ENCODE peak calls at places on chromosomes 16 and 17, in four cellular contexts. O is GM12891, G is GM12878, D is K562. V is an unnamed sample.

GRCh38 chr17:76696763-76697701 is 13.7 kb downstream of the MXRA7 start:
- DNase-seq in G (peak; percentile 40), D (no peak), O (peak; percentile 55), V (no peak)

GRCh38 chr16:85104821-85105391 is 7.4 kb downstream of the CIBAR2 start:
- DNase-seq in O (peak; percentile 48), D (no peak), G (peak; percentile 21), V (peak; percentile 53)

GRCh38 chr16:66849543-66849942 is 5.3 kb downstream of the CA7 start:
- DNase-seq in O (no peak), D (no peak), G (no peak), V (no peak)

GRCh38 chr16:84616515-84616914 is 1.4 kb downstream of the COTL1 start:
- DNase-seq in O (no peak), D (no peak), G (no peak), V (peak; percentile 32)

GRCh38 chr17:76922967-76923366 is 54.8 kb downstream of the MGAT5B start:
- DNase-seq in D (no peak), G (no peak), O (no peak), V (no peak)

GRCh38 chr17:214881-215331 is 33.5 kb upstream of the DOC2B start:
- DNase-seq in D (no peak), O (no peak), G (no peak), V (no peak)

GRCh38 chr16:88451586-88452484 is 1.2 kb upstream of the ZFPM1 start:
- DNase-seq in O (no peak), D (peak; percentile 62), G (no peak), V (no peak)

GRCh38 chr17:36935681-36936454 is 1.4 kb upstream of the LHX1 start:
- DNase-seq in D (peak; percentile 50), O (no peak), G (no peak), V (no peak)

GRCh38 chr17:7732981-7733557 is 15.5 kb downstream of the DNAH2 start:
- DNase-seq in G (no peak), D (no peak), O (no peak), V (no peak)

GRCh38 chr17:70093163-70093562 is 18.1 kb downstream of the KCNJ16 start:
- DNase-seq in G (no peak), O (no peak), D (no peak), V (no peak)

GRCh38 chr17:68522266-68522665 is 10.0 kb downstream of the PRKAR1A start:
- DNase-seq in G (no peak), O (no peak), D (no peak), V (no peak)

GRCh38 chr16:69412287-69412686 is 12.1 kb upstream of the CYB5B start:
- DNase-seq in O (no peak), D (no peak), G (no peak), V (no peak)

GRCh38 chr17:5249615-5250014 is 15.0 kb upstream of the SCIMP start:
- DNase-seq in D (peak; percentile 44), O (peak; percentile 58), G (no peak), V (no peak)

GRCh38 chr17:58400826-58401225 is 16.5 kb downstream of the RNF43 start:
- DNase-seq in O (no peak), D (no peak), G (no peak), V (no peak)

GRCh38 chr16:8547756-8548155 is 42.6 kb downstream of the TMEM114 start:
- DNase-seq in O (no peak), D (no peak), G (no peak), V (no peak)

GRCh38 chr16:75287708-75288107 is 36.3 kb upstream of the BCAR1 start:
- DNase-seq in D (peak; percentile 74), G (no peak), O (no peak), V (no peak)

GRCh38 chr17:66299721-66300120 is 2.7 kb upstream of the PRKCA start:
- DNase-seq in O (no peak), D (no peak), G (no peak), V (no peak)

GRCh38 chr16:23149267-23149992 is at the start of gene USP31:
- DNase-seq in D (peak; percentile 89), O (peak; percentile 83), G (peak; percentile 78), V (peak; percentile 87)

GRCh38 chr17:40533896-40534295 is 31.4 kb downstream of the CCR7 start:
- DNase-seq in D (no peak), G (no peak), O (no peak), V (no peak)

GRCh38 chr16:85202631-85203461 is 90.6 kb upstream of the CIBAR2 start:
- DNase-seq in O (no peak), D (no peak), G (no peak), V (no peak)

GRCh38 chr16:25014500-25015147 is 545 bp downstream of the ARHGAP17 start:
- DNase-seq in G (no peak), D (peak; percentile 74), O (no peak), V (peak; percentile 23)

GRCh38 chr16:88770459-88771293 is 14.3 kb downstream of the PIEZO1 start:
- DNase-seq in G (no peak), O (no peak), D (peak; percentile 67), V (peak; percentile 71)

GRCh38 chr17:795721-796120 is 13.6 kb downstream of the MRM3 start:
- DNase-seq in O (no peak), D (no peak), G (no peak), V (no peak)

GRCh38 chr17:10716218-10716617 is 13.6 kb downstream of the TMEM220 start:
- DNase-seq in O (no peak), G (no peak), D (no peak), V (no peak)

GRCh38 chr16:11302977-11303376 is 21.8 kb upstream of the PRM1 start:
- DNase-seq in O (no peak), D (no peak), G (no peak), V (no peak)

GRCh38 chr17:40062347-40063033 is at the start of gene THRA:
- DNase-seq in O (peak; percentile 88), D (peak; percentile 90), G (no peak), V (no peak)

GRCh38 chr16:53099318-53100130 is 44.7 kb downstream of the CHD9 start:
- DNase-seq in O (peak; percentile 30), D (peak; percentile 92), G (peak; percentile 68), V (peak; percentile 89)

GRCh38 chr17:5769936-5770335 is 185.6 kb upstream of the NLRP1 start:
- DNase-seq in G (no peak), D (no peak), O (no peak), V (no peak)

GRCh38 chr16:79598341-79599181 is 2.0 kb downstream of the MAF start:
- DNase-seq in G (no peak), O (no peak), D (no peak), V (no peak)

GRCh38 chr17:46995841-46996571 is 17.0 kb upstream of the RPRML start:
- DNase-seq in O (no peak), G (no peak), D (no peak), V (no peak)

GRCh38 chr17:21293846-21294240 is 9.3 kb downstream of the MAP2K3 start:
- DNase-seq in D (no peak), G (no peak), O (no peak), V (no peak)

GRCh38 chr17:21296097-21297025 is 11.8 kb downstream of the MAP2K3 start:
- DNase-seq in O (no peak), D (peak; percentile 59), G (no peak), V (no peak)

GRCh38 chr17:21294321-21295035 is 10.0 kb downstream of the MAP2K3 start:
- DNase-seq in G (no peak), O (no peak), D (no peak), V (no peak)

GRCh38 chr17:21297026-21297520 is 12.6 kb downstream of the MAP2K3 start:
- DNase-seq in G (no peak), D (no peak), O (no peak), V (no peak)

GRCh38 chr17:21295036-21295952 is 10.8 kb downstream of the MAP2K3 start:
- DNase-seq in G (no peak), O (no peak), D (no peak), V (no peak)
- TF ChIP-seq SPI1 in G (no peak), O (no peak), D (no peak), V (no peak)

GRCh38 chr16:4936991-4937781 is at the start of gene PPL:
- DNase-seq in O (peak; percentile 58), D (peak; percentile 98), G (no peak), V (no peak)

GRCh38 chr16:4934591-4934990 is 2.4 kb downstream of the PPL start:
- DNase-seq in D (no peak), G (no peak), O (no peak), V (no peak)

GRCh38 chr16:4935231-4935855 is 1.6 kb downstream of the PPL start:
- DNase-seq in G (no peak), O (no peak), D (no peak), V (peak; percentile 41)

GRCh38 chr16:4937782-4938682 is 1.1 kb upstream of the PPL start:
- DNase-seq in O (no peak), G (no peak), D (no peak), V (no peak)

GRCh38 chr16:4936181-4936990 is 562 bp downstream of the PPL start:
- DNase-seq in O (peak; percentile 47), D (peak; percentile 70), G (no peak), V (no peak)
- TF ChIP-seq SPI1 in O (no peak), D (no peak), G (no peak), V (no peak)

GRCh38 chr16:56338566-56339318 is 86.6 kb downstream of the AMFR start:
- DNase-seq in D (no peak), O (no peak), G (no peak), V (no peak)

GRCh38 chr16:56336071-56336688 is 89.2 kb downstream of the AMFR start:
- DNase-seq in D (peak; percentile 31), G (no peak), O (no peak), V (no peak)

GRCh38 chr16:56337131-56337857 is 88.1 kb downstream of the AMFR start:
- DNase-seq in O (no peak), G (no peak), D (no peak), V (no peak)

GRCh38 chr16:56336711-56337110 is 88.6 kb downstream of the AMFR start:
- DNase-seq in G (no peak), O (no peak), D (no peak), V (no peak)

DNA sequence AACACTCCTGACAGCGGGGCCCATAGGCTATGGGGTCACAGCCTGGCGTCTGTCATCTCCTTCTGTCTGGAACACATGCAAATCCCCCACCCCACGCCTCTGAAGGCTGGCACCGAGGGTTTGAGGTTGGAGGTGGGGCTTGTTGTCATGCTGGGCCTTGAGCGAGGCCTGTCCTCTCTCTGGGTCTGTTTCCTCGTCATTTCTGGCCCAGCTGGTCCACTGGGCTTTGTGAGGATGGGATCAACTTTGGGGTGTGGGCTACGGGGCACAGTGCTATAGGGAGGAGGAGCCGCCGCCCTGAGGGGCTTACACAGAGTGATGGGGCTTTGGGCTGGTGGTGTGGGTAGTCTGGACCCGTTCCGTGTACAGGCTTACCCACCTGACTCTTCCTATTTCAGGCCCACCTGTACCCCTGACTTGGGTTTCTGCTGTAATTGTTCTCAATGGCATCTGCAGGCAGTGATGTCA is 87.5 kb downstream of the AMFR start:
- DNase-seq in O (no peak), G (no peak), D (no peak), V (no peak)
- TF ChIP-seq SPI1 in O (no peak), G (no peak), D (no peak), V (no peak)

GRCh38 chr16:61210039-61210438 is 826.2 kb downstream of the CDH8 start:
- DNase-seq in G (no peak), D (no peak), O (no peak), V (no peak)
- TF ChIP-seq SPI1 in G (no peak), D (no peak), O (no peak), V (no peak)

V was measured in HL-60.